ENCODE peak calls at places on chromosomes 2 and 18, in five cellular contexts. B, L, P, R and V are unnamed samples.

GRCh38 chr2:11784747-11785610 is 38.5 kb downstream of the LPIN1 start:
- DNase-seq in B (peak), L (peak), P (peak), R (peak), V (peak)

GRCh38 chr2:64221935-64222334 is 77.7 kb upstream of the PELI1 start:
- DNase-seq in B (no peak), L (no peak), P (no peak), R (no peak), V (no peak)

GRCh38 chr18:12038082-12038660 is 55.5 kb upstream of the ANKRD62 start:
- DNase-seq in B (peak), L (no peak), P (peak), R (no peak), V (peak)

GRCh38 chr2:15918761-15919356 is 21.5 kb upstream of the MYCN start:
- DNase-seq in B (no peak), L (no peak), P (no peak), R (no peak), V (no peak)

GRCh38 chr2:70790079-70790963 is at the start of gene FIGLA:
- DNase-seq in B (no peak), L (no peak), P (no peak), R (no peak), V (no peak)

GRCh38 chr2:134665729-134666506 is 52.9 kb downstream of the TMEM163 start:
- DNase-seq in B (no peak), L (peak), P (peak), R (no peak), V (no peak)

GRCh38 chr2:237490009-237490804 is 3.2 kb downstream of the MLPH start:
- DNase-seq in B (no peak), L (no peak), P (no peak), R (no peak), V (no peak)

GRCh38 chr2:205605638-205606304 is 76.5 kb upstream of the NRP2 start:
- DNase-seq in B (no peak), L (no peak), P (no peak), R (no peak), V (no peak)

GRCh38 chr18:79819064-79819725 is 21.5 kb downstream of the KCNG2 start:
- DNase-seq in B (no peak), L (no peak), P (no peak), R (no peak), V (no peak)

GRCh38 chr2:111638274-111638877 is 245.6 kb downstream of the ANAPC1 start:
- DNase-seq in B (peak), L (no peak), P (no peak), R (no peak), V (no peak)

GRCh38 chr2:27762951-27763906 is 8.3 kb upstream of the MRPL33 start:
- DNase-seq in B (peak), L (no peak), P (no peak), R (peak), V (no peak)

GRCh38 chr2:191521608-191522208 is 156.2 kb upstream of the NABP1 start:
- DNase-seq in B (peak), L (peak), P (peak), R (peak), V (peak)

GRCh38 chr2:234548720-234549420 is 52.0 kb upstream of the ARL4C start:
- DNase-seq in B (no peak), L (no peak), P (no peak), R (peak), V (peak)